ENCODE peak calls at places on chromosomes 2 and 18, in five cellular contexts. A is activated CD8-positive, alpha-beta memory T cell treated with anti-CD3 and anti-CD28 coated beads, Interleukin-2, amount 50 U/mL, for 4 hours; I is cardiac fibroblast; W is ACHN; E is tibial artery. K is an unnamed sample.

GRCh38 chr2:159738509-159739390 is 26.4 kb downstream of the MARCHF7 start:
- DNase-seq in A (no peak), E (no peak), W (peak), I (no peak), K (no peak)

GRCh38 chr2:26678026-26678425 is 14.5 kb upstream of the KCNK3 start:
- DNase-seq in I (peak), A (no peak), E (no peak), W (no peak), K (no peak)

GRCh38 chr2:176745543-176746331 is 466.9 kb upstream of the HNRNPA3 start:
- DNase-seq in E (no peak), W (no peak), I (no peak), A (no peak), K (no peak)

GRCh38 chr2:4110273-4110672 is 406.9 kb downstream of the DCDC2C start:
- DNase-seq in A (no peak), E (no peak), I (no peak), W (no peak), K (no peak)

GRCh38 chr2:81545626-81546025 is 1241.1 kb upstream of the LRRTM1 start:
- DNase-seq in E (no peak), W (no peak), A (no peak), I (no peak), K (no peak)

GRCh38 chr2:48438266-48438665 is 91.7 kb upstream of the STON1 start:
- DNase-seq in A (no peak), I (no peak), W (no peak), E (no peak), K (no peak)

GRCh38 chr2:23513881-23514793 is 129.2 kb downstream of the KLHL29 start:
- DNase-seq in W (no peak), A (no peak), I (no peak), E (no peak), K (no peak)

GRCh38 chr18:21703241-21703820 is 1.2 kb downstream of the ABHD3 start:
- DNase-seq in A (peak), W (peak), E (no peak), I (peak), K (peak)

GRCh38 chr2:41998789-41999470 is 48.9 kb upstream of the PKDCC start:
- DNase-seq in A (no peak), E (peak), W (no peak), I (peak), K (no peak)

GRCh38 chr2:20972110-20972509 is 71.8 kb downstream of the APOB start:
- DNase-seq in I (no peak), W (no peak), E (no peak), A (no peak), K (no peak)

GRCh38 chr18:72808688-72809087 is 59.1 kb downstream of the NETO1 start:
- DNase-seq in E (no peak), I (no peak), W (no peak), A (no peak), K (no peak)

GRCh38 chr2:67581751-67582150 is 184.6 kb downstream of the ETAA1 start:
- DNase-seq in A (no peak), E (no peak), W (peak), I (no peak), K (no peak)

GRCh38 chr18:7256959-7257742 is 26.3 kb downstream of the LRRC30 start:
- DNase-seq in A (no peak), E (no peak), W (no peak), I (no peak), K (no peak)

GRCh38 chr2:8282858-8283252 is 399.0 kb upstream of the ID2 start:
- DNase-seq in W (no peak), I (no peak), E (no peak), A (no peak), K (no peak)

GRCh38 chr2:104859310-104860130 is 5.6 kb downstream of the POU3F3 start:
- DNase-seq in W (peak), A (no peak), I (no peak), E (no peak), K (no peak)

GRCh38 chr2:63500398-63500797 is 87.9 kb downstream of the WDPCP start:
- DNase-seq in E (no peak), W (no peak), A (no peak), I (no peak), K (no peak)

GRCh38 chr2:32838949-32839348 is 107.8 kb upstream of the LTBP1 start:
- DNase-seq in I (no peak), E (no peak), A (no peak), W (no peak), K (no peak)

GRCh38 chr18:47317824-47318508 is 66.5 kb upstream of the SKOR2 start:
- DNase-seq in E (no peak), A (no peak), W (no peak), I (no peak), K (no peak)

GRCh38 chr2:215361211-215361875 is 49.5 kb downstream of the ATIC start:
- DNase-seq in A (no peak), W (no peak), I (peak), E (no peak), K (no peak)

GRCh38 chr2:105803773-105804172 is 59.1 kb downstream of the NCK2 start:
- DNase-seq in I (no peak), W (no peak), A (no peak), E (no peak), K (no peak)

GRCh38 chr2:55047677-55048299 is 2.5 kb downstream of the RTN4 start:
- DNase-seq in E (no peak), I (peak), A (no peak), W (peak), K (no peak)

GRCh38 chr2:210356944-210357343 is 42.0 kb upstream of the MYL1 start:
- DNase-seq in E (no peak), A (no peak), W (no peak), I (no peak), K (no peak)

GRCh38 chr2:240569998-240570530 is 1.8 kb downstream of the RNPEPL1 start:
- DNase-seq in E (peak), A (no peak), I (no peak), W (no peak), K (no peak)

GRCh38 chr2:130836501-130837174 is at the start of gene ARHGEF4:
- DNase-seq in E (no peak), W (peak), A (no peak), I (no peak), K (peak)

GRCh38 chr18:71471963-71472725 is 1072.0 kb downstream of the CBLN2 start:
- DNase-seq in W (no peak), E (no peak), A (no peak), I (no peak), K (no peak)

GRCh38 chr18:58695772-58696171 is 24.5 kb downstream of the MALT1 start:
- DNase-seq in A (no peak), E (no peak), I (no peak), W (no peak), K (peak)

GRCh38 chr2:135094508-135094907 is 42.4 kb downstream of the RAB3GAP1 start:
- DNase-seq in E (no peak), W (no peak), A (no peak), I (no peak), K (no peak)

GRCh38 chr2:44805391-44805790 is 136.1 kb upstream of the SIX3 start:
- DNase-seq in I (no peak), E (no peak), A (no peak), W (no peak), K (no peak)

GRCh38 chr2:12765203-12765602 is 48.5 kb downstream of the TRIB2 start:
- DNase-seq in E (no peak), I (no peak), A (no peak), W (no peak), K (no peak)

GRCh38 chr2:64482765-64483504 is 29.0 kb downstream of the LGALSL start:
- DNase-seq in E (no peak), W (no peak), A (no peak), I (peak), K (no peak)

GRCh38 chr2:205957452-205958154 is 128.4 kb downstream of the INO80D start:
- DNase-seq in A (no peak), W (no peak), E (no peak), I (no peak), K (no peak)

GRCh38 chr18:59207506-59207905 is 12.5 kb upstream of the GRP start:
- DNase-seq in W (no peak), I (no peak), E (no peak), A (no peak), K (no peak)

GRCh38 chr2:30714811-30715709 is 92.2 kb downstream of the CAPN13 start:
- DNase-seq in A (no peak), I (no peak), W (no peak), E (peak), K (peak)

GRCh38 chr2:77807531-77808215 is 285.5 kb upstream of the LRRTM4 start:
- DNase-seq in E (no peak), I (no peak), W (no peak), A (no peak), K (no peak)

GRCh38 chr18:7617738-7618422 is 50.8 kb downstream of the PTPRM start:
- DNase-seq in I (peak), E (no peak), W (peak), A (no peak), K (no peak)

GRCh38 chr2:77443076-77443475 is 79.1 kb downstream of the LRRTM4 start:
- DNase-seq in I (no peak), E (no peak), A (no peak), W (no peak), K (no peak)